ENCODE peak calls at places on chromosomes 5 and 9, in eight cellular contexts. W, Z, E, U, F, S, Q and X are unnamed samples.

GRCh38 chr5:43711496-43711895 is 108.5 kb downstream of the NNT start:
- DNase-seq in Z (no peak), S (no peak), W (no peak), U (no peak), F (no peak), E (no peak), Q (no peak), X (peak; percentile 23)

GRCh38 chr5:175246242-175246891 is 197.6 kb downstream of the DRD1 start:
- DNase-seq in Z (no peak), S (no peak), U (no peak), F (no peak), E (no peak), W (peak; percentile 56), Q (no peak), X (peak; percentile 94)

GRCh38 chr9:36961568-36962360 is 72.3 kb downstream of the PAX5 start:
- DNase-seq in E (no peak), F (no peak), Z (peak; percentile 16), Q (no peak), U (no peak), W (no peak), S (peak; percentile 13), X (no peak)

GRCh38 chr5:178353461-178353860 is 120.9 kb upstream of the PHYKPL start:
- DNase-seq in W (no peak), S (no peak), F (no peak), Z (no peak), U (no peak), E (no peak), Q (no peak), X (no peak)

GRCh38 chr9:126346031-126346430 is 19.4 kb downstream of the MVB12B start:
- DNase-seq in S (no peak), Z (no peak), F (no peak), W (no peak), U (no peak), E (no peak), Q (no peak), X (no peak)

GRCh38 chr5:29077451-29077850 is 2039.1 kb upstream of the CDH9 start:
- DNase-seq in U (no peak), S (no peak), E (no peak), W (no peak), Q (no peak), F (no peak), Z (no peak), X (peak; percentile 13)

GRCh38 chr9:116671605-116672004 is 15.5 kb upstream of the TRIM32 start:
- DNase-seq in F (no peak), U (no peak), W (no peak), Q (no peak), Z (no peak), E (no peak), S (no peak), X (no peak)

GRCh38 chr9:17401858-17402257 is 177.0 kb upstream of the SH3GL2 start:
- DNase-seq in S (no peak), U (no peak), W (no peak), Q (no peak), Z (no peak), E (no peak), F (no peak), X (peak; percentile 23)

GRCh38 chr5:102498271-102499034 is at the start of gene SLCO6A1:
- DNase-seq in Z (peak; percentile 34), S (no peak), W (no peak), E (no peak), U (no peak), F (no peak), Q (no peak), X (no peak)

GRCh38 chr5:113218200-113218599 is 216.6 kb downstream of the TSSK1B start:
- DNase-seq in F (peak; percentile 66), E (no peak), W (no peak), S (no peak), Q (no peak), U (no peak), Z (peak; percentile 48), X (no peak)

GRCh38 chr5:42721484-42721883 is 35.1 kb upstream of the CCDC152 start:
- DNase-seq in F (no peak), U (no peak), S (no peak), Q (no peak), Z (no peak), W (no peak), E (no peak), X (no peak)

GRCh38 chr5:91266184-91266705 is 116.9 kb downstream of the ARRDC3 start:
- DNase-seq in Z (no peak), Q (peak; percentile 26), W (no peak), F (no peak), S (no peak), E (no peak), U (no peak), X (peak; percentile 78)

GRCh38 chr9:6686396-6686795 is 40.9 kb upstream of the GLDC start:
- DNase-seq in W (peak; percentile 25), Q (no peak), Z (no peak), E (no peak), F (no peak), S (no peak), U (no peak), X (peak; percentile 39)

GRCh38 chr9:14140121-14140520 is 173.8 kb downstream of the NFIB start:
- DNase-seq in Z (no peak), E (no peak), W (no peak), S (no peak), U (no peak), F (no peak), Q (no peak), X (no peak)

GRCh38 chr5:132666310-132667123 is 7.3 kb upstream of the IL4 start:
- DNase-seq in F (no peak), Q (no peak), U (no peak), E (no peak), S (no peak), W (peak; percentile 37), Z (no peak), X (no peak)

GRCh38 chr5:14872070-14872989 is 752 bp upstream of the ANKH start:
- DNase-seq in F (peak; percentile 86), U (peak; percentile 79), W (peak; percentile 62), S (peak; percentile 52), Z (peak; percentile 72), E (peak; percentile 81), Q (peak; percentile 68), X (no peak)

GRCh38 chr9:3296536-3296935 is 229.3 kb downstream of the RFX3 start:
- DNase-seq in E (no peak), Z (peak; percentile 20), F (no peak), Q (no peak), S (no peak), W (no peak), U (no peak), X (no peak)

GRCh38 chr5:107668933-107669542 is 1.7 kb downstream of the EFNA5 start:
- DNase-seq in Q (no peak), S (no peak), E (no peak), Z (peak; percentile 51), W (no peak), F (peak; percentile 23), U (no peak), X (peak; percentile 54)

GRCh38 chr5:56829137-56829536 is 13.8 kb downstream of the MAP3K1 start:
- DNase-seq in S (no peak), E (no peak), F (no peak), Z (no peak), Q (no peak), U (no peak), W (peak; percentile 41), X (peak; percentile 67)

GRCh38 chr5:68288756-68289134 is 73.2 kb downstream of the PIK3R1 start:
- DNase-seq in Q (no peak), F (peak; percentile 20), W (peak; percentile 27), U (peak; percentile 44), S (peak; percentile 24), Z (peak; percentile 25), E (no peak), X (no peak)
- H3K4me3 ChIP-seq in Q (peak overlapping the region; percentile 68), F (peak overlapping the region; percentile 64), W (peak overlapping the region; percentile 31), U (peak overlapping the region; percentile 52), S (peak overlapping the region; percentile 37), Z (peak overlapping the region; percentile 65), E (peak overlapping the region; percentile 59), X (peak overlapping the region; percentile 34)

GRCh38 chr9:107239474-107239873 is 43.6 kb upstream of the RAD23B start:
- DNase-seq in E (no peak), F (no peak), Z (no peak), W (no peak), S (no peak), U (no peak), Q (no peak), X (peak; percentile 72)
- TF ChIP-seq CTCF in E (peak; percentile 43), F (peak; percentile 38), Z (peak; percentile 47), W (peak; percentile 55), S (peak; percentile 22), U (no peak), Q (peak; percentile 22), X (peak; percentile 53)

GRCh38 chr9:35051069-35051967 is 21.1 kb downstream of the VCP start:
- DNase-seq in U (no peak), W (peak; percentile 37), F (no peak), Q (no peak), Z (peak; percentile 87), S (peak; percentile 62), E (no peak), X (peak; percentile 42)

GRCh38 chr9:35054871-35055644 is 17.4 kb downstream of the VCP start:
- DNase-seq in W (no peak), Q (no peak), E (no peak), Z (no peak), S (no peak), U (no peak), F (no peak), X (no peak)

GRCh38 chr9:35056571-35057270 is 15.7 kb downstream of the VCP start:
- DNase-seq in Z (no peak), Q (no peak), W (no peak), U (no peak), F (no peak), S (no peak), E (no peak), X (no peak)

GRCh38 chr9:35057271-35057620 is 15.2 kb downstream of the VCP start:
- DNase-seq in S (no peak), W (no peak), U (no peak), E (no peak), Z (no peak), Q (no peak), F (no peak), X (no peak)

GRCh38 chr9:35054185-35054835 is 18.1 kb downstream of the VCP start:
- DNase-seq in Z (no peak), S (no peak), F (no peak), U (no peak), W (no peak), E (no peak), Q (no peak), X (no peak)
- H3K36me3 ChIP-seq in Z (peaks cover 52% of the 10 kb centered on the region), S (peaks cover 34% of the 10 kb centered on the region), F (peaks cover 8% of the 10 kb centered on the region), U (no peaks in the 10 kb centered on the region), W (peaks cover 79% of the 10 kb centered on the region), E (peaks cover 93% of the 10 kb centered on the region), Q (peaks cover 26% of the 10 kb centered on the region), X (peaks cover 23% of the 10 kb centered on the region)

DNA sequence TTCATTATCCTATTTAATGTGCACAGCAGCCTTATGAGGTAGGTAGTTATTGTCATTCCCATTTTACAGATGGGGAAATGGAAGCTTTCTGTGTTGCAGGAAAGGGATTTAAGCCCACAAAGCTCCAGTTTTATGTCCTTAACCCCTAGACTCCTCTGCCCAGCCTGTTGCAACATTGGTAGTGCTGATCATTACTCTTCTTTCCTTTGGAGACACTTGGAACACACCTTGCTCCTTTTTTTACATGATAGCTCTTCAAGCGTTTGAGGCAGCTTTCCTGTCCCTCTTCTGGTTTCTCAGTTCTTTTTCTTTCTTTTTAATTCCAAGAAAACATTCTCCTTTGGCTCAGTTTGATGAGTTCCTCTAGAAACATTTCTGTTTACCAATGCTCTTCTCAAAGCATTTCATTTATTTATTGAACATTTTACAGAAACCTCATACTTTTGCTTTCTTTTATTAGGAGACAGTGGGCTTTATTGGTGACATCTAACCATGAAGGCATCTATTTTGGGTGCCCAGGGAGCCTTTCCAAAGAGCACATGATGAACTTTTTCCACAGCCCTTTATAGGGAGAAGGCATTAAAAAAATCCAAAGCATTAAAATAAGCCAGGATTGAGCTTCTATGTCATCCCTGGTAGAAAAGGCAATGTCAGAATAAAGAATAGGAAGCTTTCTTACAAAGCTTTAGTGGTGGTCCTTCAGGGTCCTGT is 218.0 kb downstream of the TMEM38B start:
- DNase-seq in S (no peak), F (no peak), E (no peak), W (no peak), Q (no peak), Z (no peak), U (no peak), X (no peak)
- H3K4me3 ChIP-seq in S (no peak overlapping the region), F (no peak overlapping the region), E (no peak overlapping the region), W (no peak overlapping the region), Q (no peak overlapping the region), Z (no peak overlapping the region), U (no peak overlapping the region), X (no peak overlapping the region)